ENCODE peak calls at places on chromosomes 5 and 9, in five cellular contexts. One of them, this sample, is unnamed. For H3K27me3, the result is how much of the 10 kb centered on the place peaks cover.

GRCh38 chr5:6435356-6435755 is 13.3 kb upstream of the UBE2QL1 start:
- DNase-seq in GM23248: peak
- DNase-seq in fibroblast of lung: no peak
- DNase-seq in ovary: no peak
- DNase-seq in bronchial epithelial cell: peak
- DNase-seq in this sample: no peak

GRCh38 chr9:125631391-125632085 is 75.5 kb downstream of the MAPKAP1 start:
- DNase-seq in ovary: no peak
- DNase-seq in GM23248: peak
- DNase-seq in bronchial epithelial cell: peak
- DNase-seq in fibroblast of lung: peak
- DNase-seq in this sample: no peak

GRCh38 chr5:2910401-2911175 is 159.1 kb upstream of the IRX2 start:
- DNase-seq in GM23248: no peak
- DNase-seq in fibroblast of lung: no peak
- DNase-seq in bronchial epithelial cell: no peak
- DNase-seq in ovary: no peak
- DNase-seq in this sample: no peak

GRCh38 chr5:8825161-8825757 is 720.6 kb downstream of the SEMA5A start:
- DNase-seq in GM23248: peak
- DNase-seq in bronchial epithelial cell: peak
- DNase-seq in fibroblast of lung: no peak
- DNase-seq in ovary: no peak
- DNase-seq in this sample: no peak

GRCh38 chr5:115816226-115817042 is at the start of gene CDO1:
- DNase-seq in bronchial epithelial cell: no peak
- DNase-seq in fibroblast of lung: peak
- DNase-seq in ovary: peak
- DNase-seq in GM23248: peak
- DNase-seq in this sample: peak

GRCh38 chr9:117839862-117840261 is 135.7 kb downstream of the TLR4 start:
- DNase-seq in GM23248: no peak
- DNase-seq in fibroblast of lung: no peak
- DNase-seq in ovary: no peak
- DNase-seq in bronchial epithelial cell: no peak
- DNase-seq in this sample: no peak

GRCh38 chr5:173094012-173094661 is 38.0 kb downstream of the CREBRF start:
- DNase-seq in GM23248: peak
- DNase-seq in ovary: no peak
- DNase-seq in bronchial epithelial cell: peak
- DNase-seq in fibroblast of lung: peak
- DNase-seq in this sample: no peak

GRCh38 chr9:111720170-111720569 is 58.8 kb downstream of the GNG10 start:
- DNase-seq in bronchial epithelial cell: peak
- DNase-seq in ovary: no peak
- DNase-seq in GM23248: no peak
- DNase-seq in fibroblast of lung: no peak
- DNase-seq in this sample: no peak

GRCh38 chr9:112852741-112853505 is 37.8 kb downstream of the SLC46A2 start:
- DNase-seq in GM23248: no peak
- DNase-seq in ovary: no peak
- DNase-seq in fibroblast of lung: no peak
- DNase-seq in bronchial epithelial cell: peak
- DNase-seq in this sample: no peak

GRCh38 chr5:139061856-139062255 is 136.3 kb downstream of the SIL1 start:
- DNase-seq in fibroblast of lung: no peak
- DNase-seq in GM23248: no peak
- DNase-seq in bronchial epithelial cell: peak
- DNase-seq in ovary: no peak
- DNase-seq in this sample: no peak

GRCh38 chr9:87212563-87213154 is 265.4 kb upstream of the GAS1 start:
- DNase-seq in bronchial epithelial cell: peak
- DNase-seq in GM23248: peak
- DNase-seq in fibroblast of lung: no peak
- DNase-seq in ovary: peak
- DNase-seq in this sample: no peak

GRCh38 chr5:56160723-56161445 is 72.2 kb downstream of the ANKRD55 start:
- DNase-seq in fibroblast of lung: no peak
- DNase-seq in bronchial epithelial cell: no peak
- DNase-seq in GM23248: no peak
- DNase-seq in ovary: no peak
- DNase-seq in this sample: no peak

GRCh38 chr9:122810306-122810946 is 10.5 kb downstream of the OR1K1 start:
- DNase-seq in GM23248: peak
- DNase-seq in ovary: peak
- DNase-seq in bronchial epithelial cell: peak
- DNase-seq in fibroblast of lung: peak
- DNase-seq in this sample: peak

GRCh38 chr5:16025681-16026080 is 153.9 kb downstream of the MARCHF11 start:
- DNase-seq in GM23248: no peak
- DNase-seq in fibroblast of lung: no peak
- DNase-seq in ovary: no peak
- DNase-seq in bronchial epithelial cell: no peak
- DNase-seq in this sample: no peak

GRCh38 chr5:55626805-55627204 is 85.3 kb downstream of the SLC38A9 start:
- DNase-seq in fibroblast of lung: no peak
- DNase-seq in bronchial epithelial cell: no peak
- DNase-seq in GM23248: peak
- DNase-seq in ovary: no peak
- DNase-seq in this sample: no peak

GRCh38 chr9:5269249-5269715 is 35.2 kb downstream of the RLN2 start:
- DNase-seq in fibroblast of lung: no peak
- DNase-seq in GM23248: peak
- DNase-seq in ovary: no peak
- DNase-seq in bronchial epithelial cell: peak
- DNase-seq in this sample: no peak

GRCh38 chr9:126403451-126403850 is 76.8 kb downstream of the MVB12B start:
- DNase-seq in fibroblast of lung: no peak
- DNase-seq in bronchial epithelial cell: no peak
- DNase-seq in ovary: no peak
- DNase-seq in GM23248: peak
- DNase-seq in this sample: no peak

GRCh38 chr5:91243859-91244258 is 139.3 kb downstream of the ARRDC3 start:
- DNase-seq in bronchial epithelial cell: no peak
- DNase-seq in ovary: no peak
- DNase-seq in fibroblast of lung: no peak
- DNase-seq in GM23248: no peak
- DNase-seq in this sample: no peak

GRCh38 chr5:54383225-54383624 is 72.3 kb upstream of the HSPB3 start:
- DNase-seq in ovary: no peak
- DNase-seq in GM23248: peak
- DNase-seq in fibroblast of lung: peak
- DNase-seq in bronchial epithelial cell: peak
- DNase-seq in this sample: no peak

GRCh38 chr5:77743181-77743580 is 33.0 kb downstream of the TBCA start:
- DNase-seq in bronchial epithelial cell: no peak
- DNase-seq in fibroblast of lung: peak
- DNase-seq in GM23248: peak
- DNase-seq in ovary: no peak
- DNase-seq in this sample: no peak

GRCh38 chr5:42691413-42691861 is 65.2 kb upstream of the CCDC152 start:
- DNase-seq in bronchial epithelial cell: peak
- DNase-seq in ovary: peak
- DNase-seq in GM23248: no peak
- DNase-seq in fibroblast of lung: peak
- DNase-seq in this sample: no peak

GRCh38 chr5:116042375-116042774 is 10.1 kb downstream of the ARL14EPL start:
- DNase-seq in GM23248: no peak
- DNase-seq in ovary: no peak
- DNase-seq in bronchial epithelial cell: no peak
- DNase-seq in fibroblast of lung: no peak
- DNase-seq in this sample: no peak

GRCh38 chr9:115596743-115597080 is 478.8 kb upstream of the TNC start:
- DNase-seq in GM23248: peak
- DNase-seq in fibroblast of lung: peak
- DNase-seq in bronchial epithelial cell: no peak
- DNase-seq in ovary: no peak
- DNase-seq in this sample: no peak

GRCh38 chr9:114364123-114364522 is 23.7 kb downstream of the AKNA start:
- DNase-seq in bronchial epithelial cell: peak
- DNase-seq in fibroblast of lung: peak
- DNase-seq in ovary: no peak
- DNase-seq in GM23248: peak
- DNase-seq in this sample: peak

GRCh38 chr5:14108170-14108996 is 34.8 kb upstream of the TRIO start:
- DNase-seq in fibroblast of lung: peak
- DNase-seq in GM23248: peak
- DNase-seq in bronchial epithelial cell: peak
- DNase-seq in ovary: peak
- DNase-seq in this sample: no peak

GRCh38 chr5:143146161-143146560 is 257.3 kb downstream of the NR3C1 start:
- DNase-seq in bronchial epithelial cell: no peak
- DNase-seq in ovary: no peak
- DNase-seq in fibroblast of lung: no peak
- DNase-seq in GM23248: no peak
- DNase-seq in this sample: no peak

GRCh38 chr5:62149894-62150293 is 156.1 kb upstream of the KIF2A start:
- DNase-seq in fibroblast of lung: no peak
- DNase-seq in GM23248: no peak
- DNase-seq in ovary: no peak
- DNase-seq in bronchial epithelial cell: no peak
- DNase-seq in this sample: no peak

GRCh38 chr9:37692622-37693221 is 42.0 kb downstream of the FRMPD1 start:
- DNase-seq in GM23248: no peak
- DNase-seq in fibroblast of lung: no peak
- DNase-seq in ovary: no peak
- DNase-seq in bronchial epithelial cell: no peak
- DNase-seq in this sample: no peak

GRCh38 chr9:128505414-128505765 is 871 bp downstream of the GLE1 start:
- DNase-seq in GM23248: peak
- DNase-seq in bronchial epithelial cell: no peak
- DNase-seq in fibroblast of lung: peak
- DNase-seq in ovary: no peak
- DNase-seq in this sample: no peak

GRCh38 chr5:148620696-148621095 is 33.6 kb downstream of the HTR4 start:
- DNase-seq in GM23248: no peak
- DNase-seq in ovary: no peak
- DNase-seq in bronchial epithelial cell: no peak
- DNase-seq in fibroblast of lung: no peak
- DNase-seq in this sample: no peak

GRCh38 chr5:148626986-148627385 is 27.3 kb downstream of the HTR4 start:
- DNase-seq in GM23248: no peak
- DNase-seq in ovary: no peak
- DNase-seq in fibroblast of lung: no peak
- DNase-seq in bronchial epithelial cell: no peak
- DNase-seq in this sample: no peak

GRCh38 chr5:148623741-148624140 is 30.6 kb downstream of the HTR4 start:
- DNase-seq in bronchial epithelial cell: peak
- DNase-seq in ovary: no peak
- DNase-seq in fibroblast of lung: no peak
- DNase-seq in GM23248: no peak
- DNase-seq in this sample: no peak

GRCh38 chr5:148619484-148619883 is 34.8 kb downstream of the HTR4 start:
- DNase-seq in bronchial epithelial cell: no peak
- DNase-seq in fibroblast of lung: no peak
- DNase-seq in GM23248: no peak
- DNase-seq in ovary: no peak
- DNase-seq in this sample: no peak

DNA sequence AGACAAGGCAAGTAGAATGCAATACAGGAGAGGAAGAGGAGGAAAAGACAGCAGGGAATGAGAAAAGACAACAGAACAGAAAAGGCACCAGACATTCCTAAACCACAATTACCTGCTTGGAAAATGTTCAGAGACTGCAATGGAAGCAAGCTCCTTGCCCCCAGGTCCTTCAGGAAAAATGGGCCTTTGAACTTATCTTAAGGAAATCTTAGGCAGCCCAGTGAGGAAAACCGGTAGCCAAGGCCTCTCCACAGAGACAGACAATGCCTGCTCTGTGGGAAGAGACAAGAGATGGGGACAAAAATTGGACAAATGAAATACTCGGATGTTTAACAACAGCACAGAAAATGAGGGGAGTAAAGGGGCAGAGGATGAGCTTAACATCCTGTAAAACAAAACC is 31.2 kb downstream of the HTR4 start:
- DNase-seq in bronchial epithelial cell: no peak
- DNase-seq in fibroblast of lung: no peak
- DNase-seq in GM23248: no peak
- DNase-seq in ovary: no peak
- DNase-seq in this sample: no peak
- H3K27me3 ChIP-seq in bronchial epithelial cell: under half
- H3K27me3 ChIP-seq in fibroblast of lung: under half
- H3K27me3 ChIP-seq in GM23248: under half
- H3K27me3 ChIP-seq in ovary: under half
- H3K27me3 ChIP-seq in this sample: under half

GRCh38 chr5:547086-547924 is 23.1 kb upstream of the SLC9A3 start:
- DNase-seq in fibroblast of lung: no peak
- DNase-seq in GM23248: no peak
- DNase-seq in ovary: no peak
- DNase-seq in bronchial epithelial cell: peak
- DNase-seq in this sample: peak
- H3K27me3 ChIP-seq in fibroblast of lung: under half
- H3K27me3 ChIP-seq in GM23248: under half
- H3K27me3 ChIP-seq in ovary: under half
- H3K27me3 ChIP-seq in bronchial epithelial cell: under half
- H3K27me3 ChIP-seq in this sample: under half

DNA sequence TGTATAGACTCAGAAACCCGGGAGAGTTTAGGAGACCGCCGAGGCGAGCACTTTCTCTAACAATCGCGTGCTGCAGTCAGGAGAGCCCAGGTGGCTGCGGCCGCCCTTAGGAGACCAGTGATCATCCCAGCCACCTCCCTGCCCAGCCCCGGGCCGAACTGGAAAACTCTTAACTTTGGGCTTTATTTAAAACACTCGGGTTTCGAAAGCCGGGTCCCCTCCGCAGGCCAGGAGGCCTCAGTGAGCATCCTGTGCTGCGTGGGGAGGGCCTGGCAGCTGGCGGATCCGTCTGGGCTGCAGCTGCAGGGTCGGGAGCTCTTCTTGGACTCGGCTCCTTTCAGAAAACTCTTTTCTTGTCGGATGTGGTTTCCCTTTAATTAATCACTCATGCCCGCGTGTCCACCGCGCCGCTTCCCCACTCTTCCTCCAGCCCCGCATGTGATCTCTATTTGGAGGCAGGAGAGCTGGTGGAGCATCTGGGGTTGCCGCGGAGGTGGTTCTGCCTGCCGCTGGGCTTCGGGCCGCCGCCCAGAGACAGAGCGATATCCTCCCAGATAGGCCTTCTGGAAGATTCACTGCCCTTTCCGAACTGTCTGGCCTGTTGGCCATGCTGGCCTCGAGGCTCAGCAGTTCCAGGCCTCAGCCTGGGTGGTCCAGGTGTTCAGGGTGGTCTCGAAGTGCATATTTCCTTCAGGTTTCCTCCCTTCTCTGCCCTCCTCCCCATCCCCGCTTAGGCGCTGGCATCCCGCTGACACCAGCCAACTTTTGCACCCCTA is 59.5 kb downstream of the TMEM174 start:
- DNase-seq in GM23248: peak
- DNase-seq in ovary: no peak
- DNase-seq in bronchial epithelial cell: no peak
- DNase-seq in fibroblast of lung: no peak
- DNase-seq in this sample: no peak
- H3K27me3 ChIP-seq in GM23248: under half
- H3K27me3 ChIP-seq in ovary: under half
- H3K27me3 ChIP-seq in bronchial epithelial cell: under half
- H3K27me3 ChIP-seq in fibroblast of lung: under half
- H3K27me3 ChIP-seq in this sample: half or more

GRCh38 chr9:69555802-69556201 is 116.4 kb downstream of the APBA1 start:
- DNase-seq in GM23248: no peak
- DNase-seq in fibroblast of lung: no peak
- DNase-seq in bronchial epithelial cell: no peak
- DNase-seq in ovary: no peak
- DNase-seq in this sample: no peak

GRCh38 chr9:69554945-69555344 is 117.2 kb downstream of the APBA1 start:
- DNase-seq in ovary: no peak
- DNase-seq in GM23248: peak
- DNase-seq in fibroblast of lung: peak
- DNase-seq in bronchial epithelial cell: peak
- DNase-seq in this sample: no peak

GRCh38 chr9:69556707-69557106 is 115.5 kb downstream of the APBA1 start:
- DNase-seq in ovary: no peak
- DNase-seq in bronchial epithelial cell: no peak
- DNase-seq in fibroblast of lung: no peak
- DNase-seq in GM23248: no peak
- DNase-seq in this sample: no peak
- H3K27me3 ChIP-seq in ovary: under half
- H3K27me3 ChIP-seq in bronchial epithelial cell: under half
- H3K27me3 ChIP-seq in fibroblast of lung: under half
- H3K27me3 ChIP-seq in GM23248: under half
- H3K27me3 ChIP-seq in this sample: under half